ENCODE peak calls at places on chromosomes 12 and 14, in six cellular contexts. E is stimulated activated naive B cell treated with anti-CD40 and anti-IgM and Interleukin-4, amounts not matched to agents 10 μg/mL and 1 μg/mL and 100 μg/mL, for 72 hours; Y is effector CD4-positive, alpha-beta T cell; F is B cell; S is NCI-H2081; K is left cardiac atrium. C is an unnamed sample.

GRCh38 chr12:56978397-56979138 is 21.2 kb upstream of the RDH16 start:
- DNase-seq in E (no peak), Y (no peak), F (no peak), S (no peak), K (no peak), C (no peak)

GRCh38 chr12:57738142-57738474 is 434 bp downstream of the AGAP2 start:
- DNase-seq in E (no peak), Y (no peak), F (no peak), S (no peak), K (no peak), C (no peak)

GRCh38 chr12:64175254-64175945 is 46.7 kb downstream of the KICS2 start:
- DNase-seq in E (no peak), Y (no peak), F (no peak), S (no peak), K (no peak), C (no peak)

GRCh38 chr14:53186532-53186931 is 33.4 kb upstream of the DDHD1 start:
- DNase-seq in E (no peak), Y (no peak), F (no peak), S (no peak), K (no peak), C (no peak)

GRCh38 chr12:121807656-121808347 is 4.0 kb downstream of the SETD1B start:
- DNase-seq in E (no peak), Y (no peak), F (peak), S (no peak), K (no peak), C (no peak)

GRCh38 chr12:111451649-111452129 is 46.0 kb downstream of the SH2B3 start:
- DNase-seq in E (no peak), Y (no peak), F (peak), S (peak), K (no peak), C (no peak)

GRCh38 chr12:52411806-52412205 is 5.7 kb upstream of the KRT82 start:
- DNase-seq in E (no peak), Y (no peak), F (no peak), S (no peak), K (no peak), C (no peak)

GRCh38 chr12:13203028-13203922 is 6.7 kb downstream of the EMP1 start:
- DNase-seq in E (no peak), Y (no peak), F (no peak), S (no peak), K (peak), C (peak)

GRCh38 chr12:67772276-67773169 is 124.0 kb downstream of the DYRK2 start:
- DNase-seq in E (no peak), Y (no peak), F (no peak), S (no peak), K (no peak), C (no peak)

GRCh38 chr12:12338528-12339168 is 11.4 kb downstream of the MANSC1 start:
- DNase-seq in E (no peak), Y (no peak), F (no peak), S (no peak), K (no peak), C (no peak)

GRCh38 chr14:33938131-33938949 is 12.5 kb downstream of the EGLN3 start:
- DNase-seq in E (no peak), Y (no peak), F (no peak), S (peak), K (peak), C (peak)

GRCh38 chr14:33460119-33460518 is 490.8 kb downstream of the EGLN3 start:
- DNase-seq in E (no peak), Y (no peak), F (no peak), S (no peak), K (no peak), C (no peak)

C was measured in psoas muscle.